ENCODE peak calls at places on chromosome 15, in ten cellular contexts. O is MM.1S, Z is HCT116, V is uterus, X is PC-9, U is suprapubic skin, F is cardiac muscle cell, J is neural progenitor cell, D is ovary, R is A549. P is an unnamed sample.

GRCh38 chr15:92399271-92399670 is 5.6 kb downstream of the ST8SIA2 start:
- DNase-seq in O (no peak), Z (no peak), V (no peak), X (no peak), U (no peak), F (no peak), J (no peak), D (no peak), R (no peak), P (no peak)

GRCh38 chr15:35596261-35596660 is 50.3 kb upstream of the DPH6 start:
- DNase-seq in O (no peak), Z (no peak), V (no peak), X (no peak), U (no peak), F (no peak), J (no peak), D (no peak), R (no peak), P (no peak)

GRCh38 chr15:67564590-67565345 is 22.3 kb downstream of the MAP2K5 start:
- DNase-seq in O (peak), Z (no peak), V (no peak), X (no peak), U (no peak), F (peak), J (peak), D (no peak), R (no peak), P (no peak)

GRCh38 chr15:89361451-89362202 is 27.0 kb upstream of the POLG start:
- DNase-seq in O (peak), Z (no peak), V (peak), X (no peak), U (no peak), F (peak), J (peak), D (peak), R (peak), P (no peak)

GRCh38 chr15:52295421-52295991 is at the start of gene MYO5C:
- DNase-seq in O (peak), Z (peak), V (peak), X (peak), U (peak), F (peak), J (peak), D (no peak), R (peak), P (no peak)

GRCh38 chr15:99435761-99436346 is 129.9 kb upstream of the MEF2A start:
- DNase-seq in O (no peak), Z (no peak), V (peak), X (no peak), U (peak), F (no peak), J (no peak), D (no peak), R (no peak), P (no peak)

GRCh38 chr15:44596511-44597010 is 59.6 kb downstream of the EIF3J start:
- DNase-seq in O (peak), Z (no peak), V (no peak), X (no peak), U (no peak), F (no peak), J (no peak), D (no peak), R (no peak), P (no peak)

GRCh38 chr15:78325092-78325843 is 14.9 kb upstream of the CRABP1 start:
- DNase-seq in O (no peak), Z (no peak), V (no peak), X (no peak), U (no peak), F (peak), J (peak), D (no peak), R (no peak), P (no peak)

GRCh38 chr15:67290319-67290718 is 35.7 kb downstream of the IQCH start:
- DNase-seq in O (no peak), Z (no peak), V (no peak), X (no peak), U (no peak), F (peak), J (no peak), D (no peak), R (no peak), P (no peak)

GRCh38 chr15:41966414-41966812 is 5.9 kb downstream of the EHD4 start:
- DNase-seq in O (no peak), Z (no peak), V (no peak), X (no peak), U (peak), F (no peak), J (no peak), D (no peak), R (no peak), P (no peak)

GRCh38 chr15:78206326-78207109 is 27.8 kb downstream of the ACSBG1 start:
- DNase-seq in O (no peak), Z (no peak), V (no peak), X (peak), U (peak), F (peak), J (no peak), D (no peak), R (no peak), P (no peak)

GRCh38 chr15:90065682-90066049 is 36.6 kb downstream of the IDH2 start:
- DNase-seq in O (no peak), Z (no peak), V (no peak), X (no peak), U (no peak), F (no peak), J (no peak), D (no peak), R (no peak), P (no peak)

GRCh38 chr15:94265009-94265408 is 33.6 kb downstream of the MCTP2 start:
- DNase-seq in O (no peak), Z (no peak), V (no peak), X (no peak), U (no peak), F (no peak), J (no peak), D (no peak), R (no peak), P (no peak)

GRCh38 chr15:84886211-84886983 is 1.9 kb downstream of the SLC28A1 start:
- DNase-seq in O (no peak), Z (no peak), V (no peak), X (no peak), U (no peak), F (no peak), J (no peak), D (no peak), R (no peak), P (no peak)

GRCh38 chr15:42133892-42134502 is 22.4 kb downstream of the PLA2G4F start:
- DNase-seq in O (peak), Z (peak), V (no peak), X (no peak), U (peak), F (peak), J (peak), D (no peak), R (peak), P (no peak)

GRCh38 chr15:52094811-52095584 is 17.6 kb downstream of the BCL2L10 start:
- DNase-seq in O (no peak), Z (no peak), V (peak), X (no peak), U (peak), F (no peak), J (no peak), D (no peak), R (no peak), P (no peak)

GRCh38 chr15:98812711-98813441 is 164.5 kb downstream of the IGF1R start:
- DNase-seq in O (no peak), Z (no peak), V (no peak), X (no peak), U (no peak), F (peak), J (no peak), D (no peak), R (no peak), P (no peak)

GRCh38 chr15:44662478-44663409 is 718 bp downstream of the SPG11 start:
- DNase-seq in O (peak), Z (peak), V (peak), X (peak), U (peak), F (peak), J (peak), D (peak), R (peak), P (peak)

GRCh38 chr15:77510066-77511044 is 89.7 kb downstream of the HMG20A start:
- DNase-seq in O (no peak), Z (no peak), V (no peak), X (no peak), U (no peak), F (no peak), J (no peak), D (no peak), R (no peak), P (no peak)

GRCh38 chr15:94453227-94453626 is 221.9 kb downstream of the MCTP2 start:
- DNase-seq in O (no peak), Z (no peak), V (no peak), X (no peak), U (no peak), F (no peak), J (no peak), D (no peak), R (no peak), P (no peak)

GRCh38 chr15:77865106-77865630 is 212.3 kb downstream of the TBC1D2B start:
- DNase-seq in O (no peak), Z (no peak), V (no peak), X (no peak), U (peak), F (no peak), J (no peak), D (no peak), R (no peak), P (peak)

GRCh38 chr15:67731112-67731761 is 94.1 kb upstream of the SKOR1 start:
- DNase-seq in O (no peak), Z (no peak), V (no peak), X (no peak), U (no peak), F (peak), J (peak), D (no peak), R (no peak), P (no peak)

GRCh38 chr15:66178531-66178910 is 75.0 kb downstream of the MEGF11 start:
- DNase-seq in O (no peak), Z (no peak), V (no peak), X (no peak), U (no peak), F (no peak), J (no peak), D (no peak), R (no peak), P (no peak)

GRCh38 chr15:65862682-65863081 is 6.6 kb upstream of the RAB11A start:
- DNase-seq in O (peak), Z (peak), V (no peak), X (no peak), U (no peak), F (peak), J (peak), D (no peak), R (peak), P (no peak)

GRCh38 chr15:60091150-60091549 is 87.0 kb downstream of the FOXB1 start:
- DNase-seq in O (no peak), Z (no peak), V (no peak), X (peak), U (no peak), F (peak), J (no peak), D (no peak), R (peak), P (no peak)

GRCh38 chr15:79858469-79858868 is 38.3 kb downstream of the MTHFS start:
- DNase-seq in O (no peak), Z (no peak), V (no peak), X (no peak), U (no peak), F (peak), J (no peak), D (no peak), R (peak), P (no peak)

GRCh38 chr15:92806763-92807162 is 93.4 kb upstream of the CHD2 start:
- DNase-seq in O (no peak), Z (no peak), V (peak), X (no peak), U (no peak), F (no peak), J (no peak), D (no peak), R (no peak), P (no peak)

GRCh38 chr15:51224428-51224827 is 114.0 kb downstream of the CYP19A1 start:
- DNase-seq in O (no peak), Z (no peak), V (no peak), X (no peak), U (no peak), F (peak), J (no peak), D (no peak), R (no peak), P (no peak)

GRCh38 chr15:75228787-75229186 is 27.1 kb downstream of the C15orf39 start:
- DNase-seq in O (no peak), Z (no peak), V (no peak), X (no peak), U (no peak), F (no peak), J (no peak), D (no peak), R (no peak), P (no peak)

GRCh38 chr15:76467136-76467535 is 130.6 kb downstream of the ISL2 start:
- DNase-seq in O (no peak), Z (no peak), V (no peak), X (no peak), U (no peak), F (no peak), J (no peak), D (no peak), R (no peak), P (no peak)

GRCh38 chr15:64843996-64844395 is 2.3 kb downstream of the PLEKHO2 start:
- DNase-seq in O (no peak), Z (no peak), V (no peak), X (no peak), U (no peak), F (no peak), J (peak), D (no peak), R (no peak), P (no peak)
- H3K27ac ChIP-seq in O (peak), Z (no peak), V (peak), X (no peak), U (peak), F (no peak), J (no peak), D (peak), R (no peak), P (peak)

GRCh38 chr15:83422541-83422940 is 24.6 kb upstream of the SH3GL3 start:
- DNase-seq in O (no peak), Z (no peak), V (no peak), X (no peak), U (no peak), F (no peak), J (no peak), D (no peak), R (no peak), P (no peak)
- H3K4me3 ChIP-seq in O (no peak), Z (no peak), V (no peak), X (no peak), U (no peak), F (no peak), J (no peak), D (no peak), R (no peak), P (no peak)

DNA sequence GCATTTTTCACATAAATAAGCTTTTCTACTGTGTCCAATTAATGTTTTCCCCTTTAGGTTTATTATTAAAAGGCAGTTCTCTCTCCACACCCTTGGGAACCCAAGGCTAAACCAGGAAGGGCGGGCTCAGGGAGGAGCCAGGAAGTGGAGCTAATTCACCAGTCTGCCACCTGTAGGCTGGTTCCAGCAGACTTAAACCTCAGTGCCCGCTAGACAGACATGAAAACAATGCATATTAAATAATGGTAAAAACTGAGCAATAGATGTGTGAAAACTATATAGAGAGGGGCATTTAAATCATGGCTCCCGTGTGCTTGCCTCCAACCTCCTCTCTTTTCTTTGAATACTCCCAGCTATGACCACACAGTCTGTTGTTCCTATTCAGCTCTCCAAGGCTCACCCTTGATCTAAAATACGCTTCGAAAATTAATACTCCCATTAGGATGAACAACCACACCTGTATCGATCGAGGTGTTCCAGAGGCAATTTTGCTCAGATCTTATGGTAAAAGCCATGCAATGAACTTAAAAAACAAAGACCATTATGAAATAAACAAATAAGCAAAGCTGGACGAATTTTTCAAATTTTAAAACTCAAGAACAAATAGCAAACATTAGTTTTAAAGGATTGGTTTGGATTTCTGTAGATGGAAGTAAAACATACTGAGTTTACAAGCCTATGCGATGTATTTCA is 253.3 kb downstream of the TJP1 start:
- DNase-seq in O (peak), Z (peak), V (no peak), X (no peak), U (no peak), F (peak), J (peak), D (no peak), R (peak), P (no peak)
- TF ChIP-seq CTCF in O (peak), Z (peak), V (no peak), X (no peak), U (peak), F (peak), J (peak), D (no peak), R (peak), P (no peak)

DNA sequence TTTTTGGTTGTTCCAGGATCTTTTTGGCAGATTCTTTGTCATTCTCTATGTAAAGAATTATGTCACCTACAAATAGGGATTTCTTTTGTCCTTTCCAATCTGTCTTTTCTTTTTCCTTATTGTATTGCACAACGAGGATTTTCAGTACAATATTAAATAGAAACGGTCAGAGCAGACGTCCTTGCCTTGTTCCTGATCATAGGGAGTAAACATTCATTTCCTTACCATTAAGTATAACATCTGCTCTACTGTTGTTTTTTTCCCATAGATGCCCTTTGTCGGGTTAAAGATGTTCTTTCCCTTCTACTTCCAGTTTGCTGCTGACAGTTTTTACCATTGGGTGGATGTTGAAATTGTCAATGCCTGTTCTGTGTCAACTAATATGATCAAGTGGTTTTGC is 528.4 kb downstream of the OCA2 start:
- DNase-seq in O (no peak), Z (no peak), V (no peak), X (no peak), U (no peak), F (no peak), J (no peak), D (no peak), R (no peak), P (no peak)
- H3K27ac ChIP-seq in O (no peak), Z (no peak), V (no peak), X (no peak), U (no peak), F (no peak), J (no peak), D (no peak), R (no peak), P (no peak)

GRCh38 chr15:88234711-88235110 is 21.8 kb downstream of the NTRK3 start:
- DNase-seq in O (no peak), Z (no peak), V (no peak), X (no peak), U (no peak), F (no peak), J (no peak), D (no peak), R (no peak), P (no peak)

GRCh38 chr15:88241060-88241459 is 15.5 kb downstream of the NTRK3 start:
- DNase-seq in O (no peak), Z (no peak), V (no peak), X (no peak), U (no peak), F (no peak), J (no peak), D (no peak), R (no peak), P (no peak)

GRCh38 chr15:88242586-88242985 is 14.0 kb downstream of the NTRK3 start:
- DNase-seq in O (no peak), Z (no peak), V (no peak), X (no peak), U (no peak), F (no peak), J (no peak), D (no peak), R (no peak), P (no peak)

GRCh38 chr15:88241461-88241860 is 15.1 kb downstream of the NTRK3 start:
- DNase-seq in O (no peak), Z (no peak), V (no peak), X (no peak), U (no peak), F (no peak), J (no peak), D (no peak), R (no peak), P (no peak)

DNA sequence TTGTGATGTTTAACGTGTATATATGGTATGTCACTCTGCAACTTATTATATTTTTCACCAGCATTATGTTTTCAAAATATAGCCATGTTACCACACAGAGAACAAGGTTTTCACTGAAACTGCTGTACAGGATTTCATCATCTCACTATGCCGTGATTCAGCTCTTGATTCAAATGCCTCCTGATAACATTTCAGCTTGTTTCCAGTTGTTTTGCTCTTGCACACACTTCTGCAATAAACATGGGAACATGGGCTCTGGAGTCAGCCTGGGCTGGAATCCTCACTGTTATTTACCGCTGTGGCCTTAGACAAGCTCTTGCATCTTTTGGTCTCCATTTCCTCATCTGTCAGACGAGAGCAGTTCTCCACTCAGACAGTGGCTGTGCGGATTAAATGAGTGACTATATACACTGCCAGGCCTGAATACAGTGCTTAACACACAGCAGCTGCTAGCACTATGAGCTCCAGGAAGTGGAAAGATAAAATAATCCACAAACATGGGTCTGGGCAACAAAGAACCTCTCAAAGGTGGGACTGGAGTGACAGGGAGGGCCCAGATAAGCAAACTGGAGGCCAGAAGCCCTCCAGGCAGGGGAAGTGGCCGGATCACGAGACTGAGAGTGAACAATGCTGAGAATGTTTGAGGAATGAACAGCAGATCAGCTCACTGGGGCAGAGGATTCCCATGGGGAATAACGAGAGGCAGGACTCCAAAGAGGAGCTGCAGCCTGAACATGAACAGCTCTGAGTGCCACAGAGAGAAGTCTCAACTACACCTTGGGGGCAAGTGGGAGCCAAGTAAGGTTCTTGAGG is 17.7 kb downstream of the NTRK3 start:
- DNase-seq in O (no peak), Z (no peak), V (peak), X (no peak), U (no peak), F (peak), J (no peak), D (no peak), R (no peak), P (no peak)
- H3K4me3 ChIP-seq in O (no peak), Z (no peak), V (no peak), X (no peak), U (no peak), F (no peak), J (no peak), D (no peak), R (no peak), P (peak)

GRCh38 chr15:26983822-26984221 is 12.8 kb downstream of the GABRG3 start:
- DNase-seq in O (no peak), Z (no peak), V (no peak), X (no peak), U (no peak), F (no peak), J (no peak), D (no peak), R (peak), P (no peak)
- TF ChIP-seq CTCF in O (peak), Z (no peak), V (no peak), X (peak), U (no peak), F (no peak), J (peak), D (no peak), R (no peak), P (no peak)

GRCh38 chr15:57217716-57218598 is 158.3 kb upstream of the CGNL1 start:
- DNase-seq in O (no peak), Z (no peak), V (no peak), X (no peak), U (no peak), F (peak), J (peak), D (no peak), R (no peak), P (no peak)
- H3K27ac ChIP-seq in O (no peak), Z (no peak), V (no peak), X (no peak), U (peak), F (peak), J (peak), D (no peak), R (no peak), P (peak)